ENCODE peak calls at places on chromosomes 3 and 15, in four cellular contexts. J is HTR-8/SVneo, E is head of caudate nucleus, F is uterus. B is an unnamed sample.

GRCh38 chr3:25686766-25687165 is 22.1 kb upstream of the TOP2B start:
- DNase-seq in E (no peak), J (no peak), F (no peak), B (no peak)

GRCh38 chr3:101928890-101929289 is 79.6 kb downstream of the NFKBIZ start:
- DNase-seq in E (no peak), F (no peak), J (peak; percentile 73), B (no peak)

GRCh38 chr3:52226229-52226817 is 878 bp upstream of the TLR9 start:
- DNase-seq in J (no peak), F (no peak), E (no peak), B (no peak)

GRCh38 chr15:61410656-61411055 is 181.6 kb upstream of the RORA start:
- DNase-seq in F (no peak), E (no peak), J (no peak), B (no peak)

GRCh38 chr3:50672656-50673055 is 2.1 kb upstream of the DOCK3 start:
- DNase-seq in F (no peak), J (no peak), E (no peak), B (no peak)

GRCh38 chr3:139640456-139640855 is 37.3 kb downstream of the NMNAT3 start:
- DNase-seq in E (no peak), J (no peak), F (no peak), B (no peak)

GRCh38 chr3:57696861-57697321 is 4.0 kb upstream of the DENND6A start:
- DNase-seq in J (no peak), E (no peak), F (no peak), B (no peak)

GRCh38 chr3:62144482-62144881 is 228.9 kb downstream of the FEZF2 start:
- DNase-seq in J (no peak), F (no peak), E (no peak), B (no peak)

GRCh38 chr3:70982700-70983140 is 600.8 kb downstream of the FOXP1 start:
- DNase-seq in E (peak; percentile 59), F (peak; percentile 30), J (peak; percentile 37), B (peak; percentile 3)

GRCh38 chr15:72341361-72341760 is 21.4 kb upstream of the CELF6 start:
- DNase-seq in J (no peak), F (no peak), E (no peak), B (no peak)

GRCh38 chr3:128081846-128082245 is 29.6 kb downstream of the SEC61A1 start:
- DNase-seq in J (no peak), F (no peak), E (no peak), B (no peak)

GRCh38 chr3:100993309-100993708 is at the start of gene ABI3BP:
- DNase-seq in E (peak; percentile 61), F (peak; percentile 77), J (peak; percentile 65), B (no peak)

GRCh38 chr3:74630602-74631001 is 16.1 kb upstream of the CNTN3 start:
- DNase-seq in F (no peak), E (peak; percentile 28), J (no peak), B (no peak)

GRCh38 chr15:57506422-57506821 is 85.3 kb upstream of the MYZAP start:
- DNase-seq in F (no peak), J (no peak), E (no peak), B (no peak)

GRCh38 chr15:81126887-81127286 is 7.2 kb upstream of the CFAP161 start:
- DNase-seq in J (no peak), E (no peak), F (no peak), B (no peak)

GRCh38 chr15:50182233-50183013 is 427 bp downstream of the SLC27A2 start:
- DNase-seq in F (no peak), E (no peak), J (peak; percentile 30), B (peak; percentile 36)

GRCh38 chr3:102687851-102688555 is 253.2 kb downstream of the ZPLD1 start:
- DNase-seq in J (no peak), E (no peak), F (no peak), B (no peak)

GRCh38 chr3:51799879-51800757 is 21.1 kb upstream of the IQCF6 start:
- DNase-seq in E (no peak), F (no peak), J (peak; percentile 66), B (no peak)

GRCh38 chr15:64842986-64843561 is 1.4 kb downstream of the PLEKHO2 start:
- DNase-seq in J (no peak), F (peak; percentile 63), E (no peak), B (no peak)